ENCODE peak calls at places on chromosome 4, in four cellular contexts. One of them, this sample, is unnamed. For H3K36me3, the result is how much of the 10 kb centered on the place peaks cover.

GRCh38 chr4:55612341-55612740 is 20.3 kb upstream of the PDCL2 start:
- DNase-seq in cardiac muscle cell: no peak
- DNase-seq in transverse colon: no peak
- DNase-seq in IMR-90: no peak
- DNase-seq in this sample: no peak

GRCh38 chr4:119816473-119816872 is 187.9 kb upstream of the PDE5A start:
- DNase-seq in IMR-90: no peak
- DNase-seq in transverse colon: no peak
- DNase-seq in cardiac muscle cell: no peak
- DNase-seq in this sample: no peak

GRCh38 chr4:79403356-79403755 is 4.7 kb downstream of the GK2 start:
- DNase-seq in transverse colon: no peak
- DNase-seq in IMR-90: no peak
- DNase-seq in cardiac muscle cell: no peak
- DNase-seq in this sample: no peak

GRCh38 chr4:15658136-15658535 is 3.0 kb upstream of the FBXL5 start:
- DNase-seq in IMR-90: no peak
- DNase-seq in transverse colon: no peak
- DNase-seq in cardiac muscle cell: no peak
- DNase-seq in this sample: no peak

GRCh38 chr4:144650311-144650820 is 4.4 kb downstream of the HHIP start:
- DNase-seq in cardiac muscle cell: no peak
- DNase-seq in IMR-90: no peak
- DNase-seq in transverse colon: no peak
- DNase-seq in this sample: no peak

GRCh38 chr4:105894570-105895323 is 524 bp upstream of the NPNT start:
- DNase-seq in transverse colon: peak
- DNase-seq in cardiac muscle cell: peak
- DNase-seq in IMR-90: no peak
- DNase-seq in this sample: no peak

GRCh38 chr4:149029056-149029651 is 586.9 kb upstream of the NR3C2 start:
- DNase-seq in transverse colon: peak
- DNase-seq in cardiac muscle cell: no peak
- DNase-seq in IMR-90: peak
- DNase-seq in this sample: no peak

GRCh38 chr4:288891-289290 is 16.4 kb downstream of the ZNF732 start:
- DNase-seq in transverse colon: no peak
- DNase-seq in cardiac muscle cell: peak
- DNase-seq in IMR-90: no peak
- DNase-seq in this sample: no peak

GRCh38 chr4:52248836-52249235 is 197.7 kb downstream of the SPATA18 start:
- DNase-seq in transverse colon: no peak
- DNase-seq in IMR-90: no peak
- DNase-seq in cardiac muscle cell: no peak
- DNase-seq in this sample: no peak

GRCh38 chr4:48109413-48110263 is 24.4 kb downstream of the TXK start:
- DNase-seq in transverse colon: no peak
- DNase-seq in IMR-90: peak
- DNase-seq in cardiac muscle cell: peak
- DNase-seq in this sample: no peak

GRCh38 chr4:99986792-99987191 is 36.7 kb upstream of the H2AZ1 start:
- DNase-seq in cardiac muscle cell: no peak
- DNase-seq in transverse colon: no peak
- DNase-seq in IMR-90: no peak
- DNase-seq in this sample: no peak

DNA sequence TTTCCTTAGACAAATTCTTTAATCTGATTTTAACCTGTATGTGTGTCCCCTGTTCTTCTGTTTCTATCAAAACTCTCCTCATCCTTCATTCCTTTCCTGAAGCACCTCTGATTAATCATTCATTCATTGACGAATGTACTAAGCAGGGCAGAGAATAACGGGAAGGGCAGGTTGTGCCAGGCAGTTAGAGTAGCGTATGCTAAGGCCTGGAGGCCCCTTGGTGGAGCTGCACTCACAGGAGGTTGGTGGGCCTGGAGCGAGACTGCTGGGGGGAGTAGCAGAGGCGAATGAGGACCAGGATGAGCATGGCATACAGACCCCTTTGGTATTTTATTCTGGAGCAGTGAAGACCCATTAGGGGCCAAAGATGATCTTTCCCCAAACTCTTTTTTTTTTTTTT is 22.5 kb downstream of the PTTG2 start:
- DNase-seq in transverse colon: no peak
- DNase-seq in IMR-90: no peak
- DNase-seq in cardiac muscle cell: no peak
- DNase-seq in this sample: no peak
- TF ChIP-seq CTCF in transverse colon: no peak
- TF ChIP-seq CTCF in IMR-90: no peak
- TF ChIP-seq CTCF in cardiac muscle cell: no peak
- TF ChIP-seq CTCF in this sample: no peak

DNA sequence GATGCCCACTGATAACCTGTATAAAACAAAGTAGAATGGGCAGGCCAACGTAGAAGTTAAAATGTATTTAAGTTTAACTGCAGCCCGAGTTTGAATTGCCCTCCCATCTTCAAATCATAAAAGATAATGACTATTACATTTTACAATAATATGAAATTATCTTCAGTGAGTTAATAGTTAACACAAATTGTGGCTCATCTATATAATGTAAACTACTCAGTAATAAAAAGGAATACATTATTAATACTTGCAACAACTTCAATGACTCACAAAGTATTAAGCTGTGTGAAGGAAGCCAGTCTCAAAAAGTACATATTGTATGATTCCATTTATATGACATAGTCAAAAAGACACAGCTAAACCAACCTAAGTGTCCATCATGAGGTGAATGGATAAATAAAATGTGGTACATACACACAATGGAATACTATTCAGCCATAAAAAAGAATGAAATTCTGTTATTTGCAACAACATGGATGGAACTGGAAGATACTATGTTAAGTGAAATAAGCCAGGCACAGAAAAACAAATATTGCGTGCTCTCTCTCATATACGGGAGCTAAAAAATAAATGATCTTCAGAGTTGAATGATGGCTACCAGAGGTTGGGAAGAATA is 7.8 kb downstream of the PLRG1 start:
- DNase-seq in IMR-90: no peak
- DNase-seq in cardiac muscle cell: no peak
- DNase-seq in transverse colon: no peak
- DNase-seq in this sample: no peak
- H3K36me3 ChIP-seq in IMR-90: under half
- H3K36me3 ChIP-seq in cardiac muscle cell: half or more
- H3K36me3 ChIP-seq in transverse colon: under half
- H3K36me3 ChIP-seq in this sample: under half

GRCh38 chr4:68082758-68083157 is 46.9 kb downstream of the TMPRSS11F start:
- DNase-seq in cardiac muscle cell: no peak
- DNase-seq in transverse colon: no peak
- DNase-seq in IMR-90: no peak
- DNase-seq in this sample: no peak
- H3K4me3 ChIP-seq in cardiac muscle cell: no peak
- H3K4me3 ChIP-seq in transverse colon: no peak
- H3K4me3 ChIP-seq in IMR-90: no peak
- H3K4me3 ChIP-seq in this sample: no peak

GRCh38 chr4:150256841-150257273 is 178.6 kb downstream of the DCLK2 start:
- DNase-seq in IMR-90: no peak
- DNase-seq in transverse colon: peak
- DNase-seq in cardiac muscle cell: no peak
- DNase-seq in this sample: no peak
- TF ChIP-seq CTCF in IMR-90: no peak
- TF ChIP-seq CTCF in transverse colon: no peak
- TF ChIP-seq CTCF in cardiac muscle cell: no peak
- TF ChIP-seq CTCF in this sample: no peak

GRCh38 chr4:4281787-4282186 is 8.2 kb downstream of the LYAR start:
- DNase-seq in transverse colon: no peak
- DNase-seq in cardiac muscle cell: no peak
- DNase-seq in IMR-90: no peak
- DNase-seq in this sample: no peak
- H3K36me3 ChIP-seq in transverse colon: under half
- H3K36me3 ChIP-seq in cardiac muscle cell: under half
- H3K36me3 ChIP-seq in IMR-90: under half
- H3K36me3 ChIP-seq in this sample: under half

This sample was measured in BJ.